ENCODE peak calls at places on chromosomes 2 and 18, in four cellular contexts. N, Q, U and R are unnamed samples.
A peak's percentile ranks its signal among the peaks of the same experiment; 100 is the strongest.

GRCh38 chr2:234839285-234839684 is 112.5 kb upstream of the SH3BP4 start:
- DNase-seq in N (no peak), Q (no peak), U (no peak), R (no peak)

GRCh38 chr2:178392215-178392614 is 58.8 kb downstream of the PRKRA start:
- DNase-seq in N (no peak), Q (peak; percentile 31), U (no peak), R (no peak)

GRCh38 chr2:12318427-12319057 is 398.2 kb upstream of the TRIB2 start:
- DNase-seq in N (no peak), Q (peak; percentile 73), U (no peak), R (peak; percentile 96)

GRCh38 chr2:97751752-97752151 is 38.4 kb downstream of the ZAP70 start:
- DNase-seq in N (no peak), Q (peak; percentile 69), U (no peak), R (no peak)

GRCh38 chr2:72043985-72044384 is 103.7 kb downstream of the CYP26B1 start:
- DNase-seq in N (no peak), Q (no peak), U (no peak), R (no peak)

GRCh38 chr2:159557437-159558034 is 58.8 kb downstream of the BAZ2B start:
- DNase-seq in N (no peak), Q (peak; percentile 18), U (no peak), R (no peak)

GRCh38 chr2:86025229-86025820 is 80.4 kb downstream of the POLR1A start:
- DNase-seq in N (no peak), Q (peak; percentile 15), U (no peak), R (no peak)

GRCh38 chr2:206095925-206096324 is 10.0 kb upstream of the INO80D start:
- DNase-seq in N (no peak), Q (peak; percentile 33), U (no peak), R (no peak)

GRCh38 chr2:222993920-222994650 is 57.9 kb upstream of the KCNE4 start:
- DNase-seq in N (peak; percentile 89), Q (peak; percentile 92), U (no peak), R (peak; percentile 94)

GRCh38 chr18:9835112-9835755 is 50.5 kb upstream of the TXNDC2 start:
- DNase-seq in N (no peak), Q (no peak), U (no peak), R (no peak)

GRCh38 chr2:118048396-118048795 is 34.5 kb upstream of the CCDC93 start:
- DNase-seq in N (no peak), Q (peak; percentile 27), U (no peak), R (no peak)

GRCh38 chr2:162152147-162152546 is at the start of gene GCG:
- DNase-seq in N (no peak), Q (no peak), U (no peak), R (no peak)

GRCh38 chr2:27303093-27304025 is 4.9 kb downstream of the UCN start:
- DNase-seq in N (no peak), Q (peak; percentile 62), U (peak; percentile 67), R (no peak)

GRCh38 chr18:76553715-76554603 is 58.9 kb upstream of the ZNF516 start:
- DNase-seq in N (peak; percentile 67), Q (peak; percentile 86), U (no peak), R (no peak)

GRCh38 chr18:77208969-77209368 is 40.7 kb upstream of the GALR1 start:
- DNase-seq in N (no peak), Q (peak; percentile 74), U (no peak), R (no peak)